ENCODE peak calls at places on chromosomes 4 and X, in six cellular contexts. One of them, this sample, is unnamed.

GRCh38 chr4:147597561-147597960 is 19.6 kb upstream of the TMEM184C start:
- DNase-seq in epithelial cell of esophagus: no peak
- DNase-seq in WERI-Rb-1: no peak
- DNase-seq in tibial artery: no peak
- DNase-seq in ovary: no peak
- DNase-seq in WTC11: no peak
- DNase-seq in this sample: no peak

GRCh38 chr4:27790911-27791310 is 930.3 kb downstream of the STIM2 start:
- DNase-seq in epithelial cell of esophagus: peak
- DNase-seq in WERI-Rb-1: no peak
- DNase-seq in tibial artery: no peak
- DNase-seq in ovary: no peak
- DNase-seq in WTC11: no peak
- DNase-seq in this sample: no peak

GRCh38 chr4:11223261-11223660 is 205.4 kb downstream of the HS3ST1 start:
- DNase-seq in epithelial cell of esophagus: no peak
- DNase-seq in WERI-Rb-1: no peak
- DNase-seq in tibial artery: no peak
- DNase-seq in ovary: no peak
- DNase-seq in WTC11: no peak
- DNase-seq in this sample: no peak

GRCh38 chr4:150581611-150582010 is 340 bp upstream of the MAB21L2 start:
- DNase-seq in epithelial cell of esophagus: no peak
- DNase-seq in WERI-Rb-1: no peak
- DNase-seq in tibial artery: no peak
- DNase-seq in ovary: no peak
- DNase-seq in WTC11: peak
- DNase-seq in this sample: no peak

GRCh38 chr4:3213661-3214250 is 35.2 kb upstream of the MSANTD1 start:
- DNase-seq in epithelial cell of esophagus: no peak
- DNase-seq in WERI-Rb-1: no peak
- DNase-seq in tibial artery: no peak
- DNase-seq in ovary: peak
- DNase-seq in WTC11: no peak
- DNase-seq in this sample: no peak

GRCh38 chr4:18844726-18845125 is 823.2 kb upstream of the LCORL start:
- DNase-seq in epithelial cell of esophagus: peak
- DNase-seq in WERI-Rb-1: no peak
- DNase-seq in tibial artery: no peak
- DNase-seq in ovary: no peak
- DNase-seq in WTC11: no peak
- DNase-seq in this sample: no peak

GRCh38 chrX:23332101-23332887 is 2.4 kb upstream of the PTCHD1 start:
- DNase-seq in epithelial cell of esophagus: no peak
- DNase-seq in WERI-Rb-1: no peak
- DNase-seq in tibial artery: no peak
- DNase-seq in ovary: no peak
- DNase-seq in WTC11: peak
- DNase-seq in this sample: no peak

GRCh38 chr4:176789955-176790354 is 2.8 kb downstream of the VEGFC start:
- DNase-seq in epithelial cell of esophagus: peak
- DNase-seq in WERI-Rb-1: peak
- DNase-seq in tibial artery: no peak
- DNase-seq in ovary: no peak
- DNase-seq in WTC11: no peak
- DNase-seq in this sample: no peak

GRCh38 chrX:49762175-49762704 is 66.5 kb upstream of the PAGE1 start:
- DNase-seq in epithelial cell of esophagus: no peak
- DNase-seq in WERI-Rb-1: no peak
- DNase-seq in tibial artery: no peak
- DNase-seq in ovary: no peak
- DNase-seq in WTC11: no peak
- DNase-seq in this sample: no peak

GRCh38 chrX:38126179-38126578 is 94.5 kb downstream of the SRPX start:
- DNase-seq in epithelial cell of esophagus: peak
- DNase-seq in WERI-Rb-1: no peak
- DNase-seq in tibial artery: no peak
- DNase-seq in ovary: no peak
- DNase-seq in WTC11: no peak
- DNase-seq in this sample: no peak

GRCh38 chr4:10099521-10100325 is 16.9 kb downstream of the WDR1 start:
- DNase-seq in epithelial cell of esophagus: no peak
- DNase-seq in WERI-Rb-1: peak
- DNase-seq in tibial artery: no peak
- DNase-seq in ovary: no peak
- DNase-seq in WTC11: no peak
- DNase-seq in this sample: no peak

GRCh38 chrX:23797371-23798128 is 14.6 kb downstream of the SAT1 start:
- DNase-seq in epithelial cell of esophagus: peak
- DNase-seq in WERI-Rb-1: no peak
- DNase-seq in tibial artery: no peak
- DNase-seq in ovary: no peak
- DNase-seq in WTC11: no peak
- DNase-seq in this sample: peak

GRCh38 chrX:12013220-12013619 is 125.1 kb upstream of the FRMPD4 start:
- DNase-seq in epithelial cell of esophagus: peak
- DNase-seq in WERI-Rb-1: no peak
- DNase-seq in tibial artery: no peak
- DNase-seq in ovary: no peak
- DNase-seq in WTC11: no peak
- DNase-seq in this sample: no peak

DNA sequence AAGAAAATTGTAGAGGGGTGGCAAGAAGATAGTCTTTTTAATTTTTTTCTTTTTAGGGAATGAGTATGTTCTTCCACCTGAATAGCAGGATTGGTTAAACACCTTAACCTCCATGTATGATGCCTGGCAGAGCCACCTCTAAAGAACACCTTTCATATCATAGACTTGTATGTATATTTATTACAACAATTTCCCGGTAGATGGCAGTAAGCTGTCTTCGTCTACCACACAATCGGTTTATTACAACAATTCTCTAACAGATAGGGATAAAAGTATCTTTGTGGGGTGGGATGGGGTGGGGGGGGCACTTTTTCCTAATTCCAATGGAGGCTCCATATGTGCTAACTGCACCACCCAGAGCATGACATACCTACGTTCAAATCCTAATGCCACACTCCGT is 255.5 kb downstream of the LDB2 start:
- DNase-seq in epithelial cell of esophagus: peak
- DNase-seq in WERI-Rb-1: no peak
- DNase-seq in tibial artery: no peak
- DNase-seq in ovary: no peak
- DNase-seq in WTC11: no peak
- DNase-seq in this sample: no peak
- TF ChIP-seq CTCF in epithelial cell of esophagus: no peak
- TF ChIP-seq CTCF in WERI-Rb-1: no peak
- TF ChIP-seq CTCF in tibial artery: no peak
- TF ChIP-seq CTCF in ovary: no peak
- TF ChIP-seq CTCF in WTC11: no peak
- TF ChIP-seq CTCF in this sample: peak

GRCh38 chr4:138630666-138631065 is 384.9 kb upstream of the NOCT start:
- DNase-seq in epithelial cell of esophagus: no peak
- DNase-seq in WERI-Rb-1: no peak
- DNase-seq in tibial artery: no peak
- DNase-seq in ovary: no peak
- DNase-seq in WTC11: no peak
- DNase-seq in this sample: no peak

GRCh38 chr4:138636791-138637190 is 378.8 kb upstream of the NOCT start:
- DNase-seq in epithelial cell of esophagus: no peak
- DNase-seq in WERI-Rb-1: no peak
- DNase-seq in tibial artery: no peak
- DNase-seq in ovary: no peak
- DNase-seq in WTC11: no peak
- DNase-seq in this sample: no peak

GRCh38 chr4:138633505-138633904 is 382.1 kb upstream of the NOCT start:
- DNase-seq in epithelial cell of esophagus: no peak
- DNase-seq in WERI-Rb-1: no peak
- DNase-seq in tibial artery: no peak
- DNase-seq in ovary: no peak
- DNase-seq in WTC11: no peak
- DNase-seq in this sample: no peak

GRCh38 chr4:138632856-138633255 is 382.7 kb upstream of the NOCT start:
- DNase-seq in epithelial cell of esophagus: no peak
- DNase-seq in WERI-Rb-1: no peak
- DNase-seq in tibial artery: no peak
- DNase-seq in ovary: no peak
- DNase-seq in WTC11: no peak
- DNase-seq in this sample: no peak

GRCh38 chr4:138634915-138635314 is 380.7 kb upstream of the NOCT start:
- DNase-seq in epithelial cell of esophagus: no peak
- DNase-seq in WERI-Rb-1: no peak
- DNase-seq in tibial artery: no peak
- DNase-seq in ovary: no peak
- DNase-seq in WTC11: no peak
- DNase-seq in this sample: no peak
- TF ChIP-seq CTCF in epithelial cell of esophagus: no peak
- TF ChIP-seq CTCF in WERI-Rb-1: no peak
- TF ChIP-seq CTCF in tibial artery: no peak
- TF ChIP-seq CTCF in ovary: no peak
- TF ChIP-seq CTCF in WTC11: no peak
- TF ChIP-seq CTCF in this sample: no peak

DNA sequence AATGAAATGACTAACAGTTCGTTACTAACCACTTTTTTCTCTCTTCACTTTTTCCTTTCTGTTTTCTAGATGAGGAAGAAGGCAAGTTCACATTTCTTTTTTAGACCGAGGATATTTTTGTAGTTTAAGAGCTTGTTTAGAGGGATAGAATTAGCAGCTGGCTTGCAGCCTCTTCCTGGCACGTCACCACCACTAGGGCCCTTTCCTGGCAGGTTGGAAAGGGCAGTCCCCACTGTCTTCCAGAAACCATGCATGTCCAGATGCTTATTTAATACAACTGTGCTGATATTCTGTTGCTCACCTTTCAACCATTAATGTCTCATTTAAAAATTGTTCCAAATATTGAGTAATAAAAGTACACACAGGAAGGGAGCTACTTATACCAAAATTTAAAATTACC is 209.5 kb upstream of the PACRGL start:
- DNase-seq in epithelial cell of esophagus: no peak
- DNase-seq in WERI-Rb-1: no peak
- DNase-seq in tibial artery: no peak
- DNase-seq in ovary: no peak
- DNase-seq in WTC11: no peak
- DNase-seq in this sample: no peak
- TF ChIP-seq CTCF in epithelial cell of esophagus: peak
- TF ChIP-seq CTCF in WERI-Rb-1: peak
- TF ChIP-seq CTCF in tibial artery: no peak
- TF ChIP-seq CTCF in ovary: no peak
- TF ChIP-seq CTCF in WTC11: no peak
- TF ChIP-seq CTCF in this sample: no peak

DNA sequence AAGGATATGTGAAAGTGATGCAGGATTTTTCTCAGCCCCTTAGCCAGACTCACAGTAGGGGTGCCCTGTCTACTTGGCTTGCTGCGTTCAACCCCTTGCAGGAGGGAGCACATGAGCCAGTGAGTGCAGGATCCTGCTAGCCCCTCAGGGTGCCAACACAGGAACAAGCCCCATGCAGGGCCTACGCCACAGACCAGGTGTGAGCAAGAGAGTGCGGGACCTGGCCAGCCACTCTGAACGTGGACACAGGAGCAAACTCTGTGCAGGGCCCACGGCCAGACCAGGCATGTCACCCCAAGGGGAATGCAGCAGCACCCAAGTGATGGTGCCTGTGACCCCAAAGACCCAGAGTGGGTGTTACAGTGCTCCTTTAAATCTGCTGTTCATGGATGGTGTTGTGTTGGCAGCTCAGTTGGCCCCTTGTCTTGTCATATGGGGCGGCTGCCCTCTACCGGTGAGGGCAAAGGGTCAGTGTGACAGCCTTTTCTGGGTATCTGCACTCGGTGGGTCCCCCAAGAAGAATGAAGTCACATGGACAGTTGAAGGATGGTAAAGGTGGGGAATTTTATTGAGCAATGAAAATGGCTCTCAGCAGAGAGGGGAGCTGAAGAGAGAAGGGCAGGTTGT is 188.4 kb upstream of the MAOA start:
- DNase-seq in epithelial cell of esophagus: no peak
- DNase-seq in WERI-Rb-1: no peak
- DNase-seq in tibial artery: no peak
- DNase-seq in ovary: no peak
- DNase-seq in WTC11: peak
- DNase-seq in this sample: no peak
- TF ChIP-seq CTCF in epithelial cell of esophagus: no peak
- TF ChIP-seq CTCF in WERI-Rb-1: peak
- TF ChIP-seq CTCF in tibial artery: no peak
- TF ChIP-seq CTCF in ovary: no peak
- TF ChIP-seq CTCF in WTC11: no peak
- TF ChIP-seq CTCF in this sample: no peak

DNA sequence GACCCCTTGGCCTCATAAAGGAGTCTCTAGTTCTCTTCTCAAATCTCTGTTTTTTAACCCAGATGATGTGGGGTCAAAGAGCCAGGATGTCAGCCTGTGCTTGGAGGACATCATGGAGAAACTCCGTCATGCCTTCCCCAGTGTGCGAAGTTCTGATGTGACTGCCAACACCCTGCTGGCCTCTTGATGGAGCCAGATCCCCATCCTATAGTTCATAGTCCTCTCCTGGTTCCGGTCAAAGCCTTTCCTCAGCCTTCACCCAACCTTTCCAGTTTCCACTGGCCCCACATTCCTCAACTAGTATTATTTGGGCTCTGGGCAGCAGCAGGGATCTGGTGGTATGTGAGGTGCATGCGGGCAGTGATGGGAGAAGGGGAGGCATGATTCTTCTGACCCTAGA is 30.7 kb downstream of the TAF7L start:
- DNase-seq in epithelial cell of esophagus: peak
- DNase-seq in WERI-Rb-1: peak
- DNase-seq in tibial artery: no peak
- DNase-seq in ovary: no peak
- DNase-seq in WTC11: peak
- DNase-seq in this sample: no peak
- TF ChIP-seq CTCF in epithelial cell of esophagus: peak
- TF ChIP-seq CTCF in WERI-Rb-1: peak
- TF ChIP-seq CTCF in tibial artery: no peak
- TF ChIP-seq CTCF in ovary: no peak
- TF ChIP-seq CTCF in WTC11: no peak
- TF ChIP-seq CTCF in this sample: no peak

DNA sequence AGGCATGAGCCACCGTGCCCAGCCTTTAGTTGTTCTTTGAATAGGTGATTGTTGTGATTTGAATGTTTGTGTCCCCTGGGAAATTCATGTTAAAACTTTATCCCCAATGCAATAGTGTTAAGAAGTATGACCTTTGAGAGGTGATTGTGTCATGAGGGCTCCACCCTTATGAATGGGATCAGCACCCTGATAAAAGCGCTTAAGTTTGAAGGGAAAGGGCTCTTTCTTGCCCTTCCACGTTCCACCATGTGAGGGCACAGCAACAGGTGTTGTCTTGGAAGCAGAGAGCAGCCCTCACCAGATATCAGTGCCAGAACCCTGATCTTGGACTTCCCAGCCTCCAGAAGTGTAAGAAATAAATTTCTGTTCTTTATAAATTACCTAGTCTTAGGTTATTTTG is 33.7 kb upstream of the RP2 start:
- DNase-seq in epithelial cell of esophagus: peak
- DNase-seq in WERI-Rb-1: no peak
- DNase-seq in tibial artery: no peak
- DNase-seq in ovary: no peak
- DNase-seq in WTC11: peak
- DNase-seq in this sample: peak
- TF ChIP-seq CTCF in epithelial cell of esophagus: peak
- TF ChIP-seq CTCF in WERI-Rb-1: no peak
- TF ChIP-seq CTCF in tibial artery: no peak
- TF ChIP-seq CTCF in ovary: no peak
- TF ChIP-seq CTCF in WTC11: no peak
- TF ChIP-seq CTCF in this sample: no peak

GRCh38 chr4:66972087-66972486 is 573.2 kb downstream of the CENPC start:
- DNase-seq in epithelial cell of esophagus: no peak
- DNase-seq in WERI-Rb-1: no peak
- DNase-seq in tibial artery: no peak
- DNase-seq in ovary: no peak
- DNase-seq in WTC11: no peak
- DNase-seq in this sample: no peak
- TF ChIP-seq CTCF in epithelial cell of esophagus: no peak
- TF ChIP-seq CTCF in WERI-Rb-1: no peak
- TF ChIP-seq CTCF in tibial artery: no peak
- TF ChIP-seq CTCF in ovary: no peak
- TF ChIP-seq CTCF in WTC11: no peak
- TF ChIP-seq CTCF in this sample: no peak